ENCODE peak calls at places on chromosomes 16 and 17, in ten cellular contexts. X is left ventricle myocardium inferior; L is stimulated activated naive CD4-positive, alpha-beta T cell; D is neuronal stem cell; U is ACHN; Q is iris pigment epithelial cell; C is A549; P is GM13976; J is activated CD8-positive, alpha-beta T cell treated with anti-CD3 and anti-CD28 coated beads, Interleukin-2, amount 10 ng/mL, durations not matched to agents 7 days and 5 days; A is stimulated activated CD8-positive, alpha-beta memory T cell treated with anti-CD3 and anti-CD28 coated beads, Interleukin-12 subunit alpha, Interleukin-12 subunit beta, amount 100 ng/mL, for 4 hours. S is an unnamed sample.

GRCh38 chr16:19896951-19897350 is 12.3 kb upstream of the GPRC5B start:
- DNase-seq in X (no peak), L (no peak), D (no peak), U (no peak), Q (no peak), C (no peak), P (no peak), J (no peak), A (no peak), S (no peak)

GRCh38 chr16:31712064-31712540 is 161.5 kb upstream of the ZNF267 start:
- DNase-seq in X (no peak), L (no peak), D (no peak), U (no peak), Q (no peak), C (no peak), P (peak), J (no peak), A (no peak), S (no peak)

GRCh38 chr17:40436631-40437030 is 6.6 kb upstream of the IGFBP4 start:
- DNase-seq in X (no peak), L (no peak), D (no peak), U (no peak), Q (no peak), C (no peak), P (no peak), J (no peak), A (no peak), S (no peak)

GRCh38 chr16:87607223-87607622 is 4.9 kb downstream of the JPH3 start:
- DNase-seq in X (no peak), L (no peak), D (no peak), U (no peak), Q (no peak), C (no peak), P (no peak), J (no peak), A (no peak), S (no peak)

GRCh38 chr17:8862213-8863056 is 5.0 kb downstream of the PIK3R6 start:
- DNase-seq in X (no peak), L (no peak), D (no peak), U (no peak), Q (no peak), C (no peak), P (no peak), J (no peak), A (no peak), S (no peak)

GRCh38 chr17:14086189-14086588 is 16.9 kb downstream of the COX10 start:
- DNase-seq in X (no peak), L (no peak), D (no peak), U (peak), Q (no peak), C (no peak), P (no peak), J (no peak), A (no peak), S (no peak)

GRCh38 chr16:89409161-89409711 is 81.1 kb downstream of the ANKRD11 start:
- DNase-seq in X (no peak), L (peak), D (no peak), U (no peak), Q (peak), C (no peak), P (no peak), J (peak), A (peak), S (no peak)

GRCh38 chr17:3695723-3696411 is at the start of gene P2RX5:
- DNase-seq in X (no peak), L (peak), D (peak), U (peak), Q (peak), C (no peak), P (peak), J (peak), A (peak), S (no peak)

GRCh38 chr17:48636177-48637018 is 10.2 kb upstream of the HOXB9 start:
- DNase-seq in X (peak), L (no peak), D (peak), U (no peak), Q (peak), C (peak), P (peak), J (peak), A (peak), S (peak)

GRCh38 chr17:37167756-37168155 is 208.0 kb upstream of the C17orf78 start:
- DNase-seq in X (no peak), L (no peak), D (no peak), U (no peak), Q (no peak), C (no peak), P (no peak), J (no peak), A (no peak), S (no peak)

GRCh38 chr16:81293909-81294802 is 20.6 kb upstream of the GAN start:
- DNase-seq in X (no peak), L (no peak), D (no peak), U (no peak), Q (peak), C (no peak), P (no peak), J (no peak), A (no peak), S (no peak)

GRCh38 chr16:10501016-10501607 is 79.3 kb downstream of the EMP2 start:
- DNase-seq in X (no peak), L (no peak), D (no peak), U (no peak), Q (no peak), C (no peak), P (no peak), J (peak), A (no peak), S (no peak)

GRCh38 chr16:74035816-74036215 is 260.8 kb upstream of the PSMD7 start:
- DNase-seq in X (no peak), L (no peak), D (no peak), U (peak), Q (peak), C (peak), P (peak), J (no peak), A (no peak), S (peak)

GRCh38 chr17:15659663-15660062 is 24.4 kb downstream of the TRIM16 start:
- DNase-seq in X (no peak), L (no peak), D (no peak), U (peak), Q (no peak), C (no peak), P (no peak), J (no peak), A (no peak), S (no peak)

GRCh38 chr17:74430706-74431567 is 951 bp upstream of the GPRC5C start:
- DNase-seq in X (peak), L (no peak), D (peak), U (peak), Q (peak), C (peak), P (peak), J (no peak), A (no peak), S (peak)

GRCh38 chr16:26951950-26952349 is 114.8 kb upstream of the C16orf82 start:
- DNase-seq in X (no peak), L (no peak), D (no peak), U (no peak), Q (peak), C (no peak), P (no peak), J (no peak), A (no peak), S (no peak)

GRCh38 chr17:14121952-14122351 is 52.6 kb downstream of the COX10 start:
- DNase-seq in X (no peak), L (no peak), D (no peak), U (no peak), Q (no peak), C (no peak), P (no peak), J (no peak), A (no peak), S (no peak)

GRCh38 chr16:54040480-54040879 is 246.1 kb downstream of the IRX3 start:
- DNase-seq in X (no peak), L (no peak), D (no peak), U (no peak), Q (no peak), C (no peak), P (no peak), J (no peak), A (no peak), S (no peak)

GRCh38 chr17:79033046-79033616 is 9.2 kb downstream of the C1QTNF1 start:
- DNase-seq in X (no peak), L (no peak), D (no peak), U (no peak), Q (no peak), C (no peak), P (no peak), J (no peak), A (no peak), S (no peak)

GRCh38 chr17:34269969-34270368 is at the start of gene CCL7:
- DNase-seq in X (no peak), L (no peak), D (no peak), U (no peak), Q (no peak), C (no peak), P (no peak), J (no peak), A (no peak), S (no peak)

GRCh38 chr16:68490829-68491575 is 42.7 kb upstream of the SMPD3 start:
- DNase-seq in X (no peak), L (no peak), D (no peak), U (peak), Q (peak), C (peak), P (no peak), J (no peak), A (no peak), S (no peak)

GRCh38 chr16:21159281-21159951 is 942 bp downstream of the LDAF1 start:
- DNase-seq in X (peak), L (no peak), D (peak), U (peak), Q (peak), C (no peak), P (peak), J (no peak), A (no peak), S (no peak)

GRCh38 chr17:27593857-27594255 is 37.1 kb upstream of the LGALS9 start:
- DNase-seq in X (no peak), L (no peak), D (no peak), U (no peak), Q (no peak), C (no peak), P (no peak), J (no peak), A (no peak), S (no peak)

GRCh38 chr16:53257001-53257400 is 177.3 kb upstream of the RBL2 start:
- DNase-seq in X (no peak), L (no peak), D (no peak), U (peak), Q (peak), C (no peak), P (no peak), J (no peak), A (no peak), S (no peak)

GRCh38 chr17:35740997-35741931 is 9.8 kb downstream of the RASL10B start:
- DNase-seq in X (no peak), L (no peak), D (no peak), U (no peak), Q (no peak), C (no peak), P (peak), J (peak), A (no peak), S (peak)

GRCh38 chr16:17512636-17513220 is 42.0 kb upstream of the XYLT1 start:
- DNase-seq in X (no peak), L (no peak), D (no peak), U (no peak), Q (no peak), C (no peak), P (no peak), J (no peak), A (no peak), S (no peak)

GRCh38 chr17:16442594-16443389 is 27.4 kb downstream of the TRPV2 start:
- DNase-seq in X (no peak), L (no peak), D (no peak), U (no peak), Q (peak), C (no peak), P (no peak), J (no peak), A (no peak), S (no peak)

GRCh38 chr17:39555368-39555767 is 52.4 kb downstream of the NEUROD2 start:
- DNase-seq in X (no peak), L (no peak), D (no peak), U (no peak), Q (no peak), C (no peak), P (no peak), J (no peak), A (no peak), S (no peak)

GRCh38 chr17:61570118-61570517 is 20.9 kb downstream of the NACA2 start:
- DNase-seq in X (no peak), L (no peak), D (no peak), U (peak), Q (peak), C (peak), P (no peak), J (no peak), A (no peak), S (no peak)

GRCh38 chr17:27848941-27849340 is 44.2 kb downstream of the LYRM9 start:
- DNase-seq in X (no peak), L (no peak), D (no peak), U (no peak), Q (no peak), C (no peak), P (no peak), J (no peak), A (no peak), S (no peak)

GRCh38 chr16:29820271-29820701 is at the start of gene MVP:
- DNase-seq in X (peak), L (peak), D (no peak), U (peak), Q (peak), C (peak), P (peak), J (peak), A (no peak), S (no peak)

GRCh38 chr17:43530303-43531081 is 15.6 kb downstream of the ETV4 start:
- DNase-seq in X (peak), L (no peak), D (peak), U (peak), Q (peak), C (no peak), P (no peak), J (no peak), A (no peak), S (peak)

GRCh38 chr16:77117687-77118086 is 73.3 kb upstream of the MON1B start:
- DNase-seq in X (no peak), L (no peak), D (no peak), U (no peak), Q (no peak), C (no peak), P (no peak), J (no peak), A (no peak), S (no peak)

GRCh38 chr17:17354560-17355357 is 51.6 kb downstream of the NT5M start:
- DNase-seq in X (peak), L (peak), D (peak), U (peak), Q (peak), C (peak), P (peak), J (peak), A (peak), S (peak)

GRCh38 chr17:81553616-81554181 is 1.5 kb upstream of the FAAP100 start:
- DNase-seq in X (no peak), L (no peak), D (no peak), U (peak), Q (peak), C (peak), P (no peak), J (no peak), A (peak), S (no peak)

GRCh38 chr17:58153046-58153445 is 4.9 kb downstream of the OR4D1 start:
- DNase-seq in X (no peak), L (peak), D (no peak), U (no peak), Q (no peak), C (no peak), P (no peak), J (peak), A (peak), S (no peak)

GRCh38 chr17:74157366-74157765 is 46.1 kb upstream of the RPL38 start:
- DNase-seq in X (no peak), L (no peak), D (no peak), U (no peak), Q (no peak), C (no peak), P (no peak), J (no peak), A (no peak), S (no peak)

GRCh38 chr17:81494984-81495383 is 17.6 kb downstream of the ACTG1 start:
- DNase-seq in X (no peak), L (no peak), D (no peak), U (no peak), Q (peak), C (peak), P (no peak), J (no peak), A (no peak), S (no peak)